ENCODE peak calls at places on chromosomes 12 and 14, in four cellular contexts. C, S, T and Z are unnamed samples.

GRCh38 chr12:122471324-122472226 is 29.2 kb downstream of the ZCCHC8 start:
- DNase-seq in C (no peak), S (no peak), T (no peak), Z (no peak)

GRCh38 chr12:42473561-42473960 is 116.0 kb downstream of the PRICKLE1 start:
- DNase-seq in C (no peak), S (no peak), T (no peak), Z (no peak)

GRCh38 chr12:122106891-122107660 is 28.5 kb downstream of the MLXIP start:
- DNase-seq in C (no peak), S (no peak), T (no peak), Z (no peak)

GRCh38 chr12:207804-208203 is 6.2 kb downstream of the SLC6A12 start:
- DNase-seq in C (no peak), S (peak; percentile 43), T (no peak), Z (no peak)

GRCh38 chr12:107079172-107080011 is 14.0 kb downstream of the CRY1 start:
- DNase-seq in C (no peak), S (no peak), T (no peak), Z (no peak)

GRCh38 chr12:33752854-33753253 is 269.4 kb upstream of the ALG10 start:
- DNase-seq in C (no peak), S (no peak), T (no peak), Z (no peak)

GRCh38 chr12:124738636-124739467 is 124.8 kb downstream of the SCARB1 start:
- DNase-seq in C (no peak), S (no peak), T (no peak), Z (no peak)

GRCh38 chr12:120720234-120720968 is 5.2 kb upstream of the ACADS start:
- DNase-seq in C (no peak), S (peak; percentile 56), T (no peak), Z (peak; percentile 41)

GRCh38 chr12:578743-579449 is 84.3 kb downstream of the NINJ2 start:
- DNase-seq in C (no peak), S (no peak), T (no peak), Z (no peak)

GRCh38 chr14:100107236-100107635 is 42.0 kb downstream of the EVL start:
- DNase-seq in C (no peak), S (no peak), T (no peak), Z (peak; percentile 19)

GRCh38 chr14:92004062-92004461 is 35.8 kb downstream of the TRIP11 start:
- DNase-seq in C (no peak), S (no peak), T (no peak), Z (no peak)

GRCh38 chr12:65232490-65233077 is 45.9 kb upstream of the MSRB3 start:
- DNase-seq in C (no peak), S (no peak), T (no peak), Z (no peak)

GRCh38 chr12:64407342-64408223 is 3.4 kb downstream of the XPOT start:
- DNase-seq in C (no peak), S (no peak), T (no peak), Z (no peak)

GRCh38 chr12:1306096-1306495 is 288.3 kb downstream of the FBXL14 start:
- DNase-seq in C (no peak), S (no peak), T (no peak), Z (no peak)

GRCh38 chr14:101122114-101122854 is 218.8 kb upstream of the RTL1 start:
- DNase-seq in C (no peak), S (no peak), T (no peak), Z (peak; percentile 9)

GRCh38 chr12:113684053-113684907 is 212.6 kb upstream of the LHX5 start:
- DNase-seq in C (no peak), S (no peak), T (no peak), Z (no peak)

GRCh38 chr12:75814856-75815754 is 216.5 kb downstream of the PHLDA1 start:
- DNase-seq in C (peak; percentile 12), S (no peak), T (no peak), Z (no peak)

GRCh38 chr12:107574691-107575090 is 110.9 kb upstream of the PWP1 start:
- DNase-seq in C (no peak), S (no peak), T (no peak), Z (no peak)

GRCh38 chr12:1474059-1474537 is 120.3 kb downstream of the FBXL14 start:
- DNase-seq in C (peak; percentile 36), S (no peak), T (no peak), Z (no peak)

GRCh38 chr14:58501214-58501816 is 73.8 kb downstream of the KIAA0586 start:
- DNase-seq in C (no peak), S (no peak), T (peak; percentile 4), Z (no peak)

GRCh38 chr12:47114481-47114892 is 34.7 kb upstream of the AMIGO2 start:
- DNase-seq in C (no peak), S (no peak), T (no peak), Z (no peak)

GRCh38 chr12:123617580-123617979 is 15.7 kb downstream of the DDX55 start:
- DNase-seq in C (no peak), S (no peak), T (no peak), Z (no peak)

GRCh38 chr12:68780731-68781130 is 27.2 kb upstream of the MDM2 start:
- DNase-seq in C (no peak), S (no peak), T (no peak), Z (no peak)

GRCh38 chr12:109951136-109951535 is 45.0 kb downstream of the GIT2 start:
- DNase-seq in C (no peak), S (no peak), T (no peak), Z (no peak)
- H3K4me1 ChIP-seq in C (peaks cover 35% of the 10 kb centered on the region), S (peaks cover 4% of the 10 kb centered on the region), T (peaks cover 5% of the 10 kb centered on the region), Z (peaks cover 12% of the 10 kb centered on the region)

GRCh38 chr14:103526914-103527248 is 2.1 kb upstream of the TRMT61A start:
- DNase-seq in C (no peak), S (no peak), T (no peak), Z (no peak)

GRCh38 chr14:103528512-103529382 is at the start of gene TRMT61A:
- DNase-seq in C (peak; percentile 49), S (peak; percentile 94), T (no peak), Z (peak; percentile 96)

GRCh38 chr14:103527408-103528157 is 1.4 kb upstream of the TRMT61A start:
- DNase-seq in C (no peak), S (no peak), T (no peak), Z (no peak)

GRCh38 chr14:103529383-103530365 is 678 bp downstream of the TRMT61A start:
- DNase-seq in C (no peak), S (no peak), T (no peak), Z (no peak)

DNA sequence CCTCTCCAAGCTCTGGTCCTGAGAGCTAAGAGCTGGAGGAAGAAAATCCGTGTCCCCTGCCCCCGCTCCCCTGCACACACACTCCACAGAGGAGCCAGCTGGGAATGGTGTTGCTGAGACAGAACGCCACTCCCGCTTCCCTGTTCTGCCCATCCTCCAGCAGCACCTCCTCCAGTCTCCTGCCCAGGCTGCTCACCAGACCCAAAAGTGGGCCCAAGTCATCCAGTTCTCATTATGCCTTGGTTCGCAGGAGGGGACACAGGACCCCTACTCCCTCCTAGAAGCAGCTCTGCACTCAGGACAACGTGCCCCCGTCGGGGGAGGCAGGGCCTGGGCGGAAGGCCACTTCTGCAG is 861 bp upstream of the TRMT61A start:
- DNase-seq in C (no peak), S (no peak), T (no peak), Z (no peak)
- H3K4me3 ChIP-seq in C (peak overlapping the region; percentile 99), S (no peak overlapping the region), T (peak overlapping the region; percentile 78), Z (peak overlapping the region; percentile 95)

DNA sequence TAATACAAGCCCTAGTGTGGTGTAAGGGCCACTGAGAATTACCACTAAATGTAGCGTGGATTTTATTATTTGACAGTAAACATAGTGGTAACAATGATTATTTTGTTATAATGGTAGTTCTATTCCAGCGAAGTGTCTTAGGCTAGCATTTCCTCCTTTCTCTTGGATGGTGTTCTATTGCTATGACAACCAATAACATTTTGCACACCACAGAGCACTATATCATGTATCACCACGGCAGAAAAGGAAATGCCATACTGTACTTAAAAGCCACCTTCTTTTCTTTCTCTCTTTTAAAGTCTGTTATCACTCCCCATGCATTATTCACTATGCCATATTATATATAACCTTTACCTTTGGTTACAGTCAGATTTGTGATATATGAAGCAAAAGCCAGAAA is 195.9 kb downstream of the FOXN3 start:
- DNase-seq in C (no peak), S (no peak), T (no peak), Z (no peak)
- H3K4me1 ChIP-seq in C (peaks cover 20% of the 10 kb centered on the region), S (no peaks in the 10 kb centered on the region), T (peaks cover 2% of the 10 kb centered on the region), Z (peaks cover 25% of the 10 kb centered on the region)

GRCh38 chr12:89247962-89248361 is 104.3 kb downstream of the DUSP6 start:
- DNase-seq in C (no peak), S (no peak), T (no peak), Z (no peak)
- H3K4me3 ChIP-seq in C (no peak overlapping the region), S (no peak overlapping the region), T (no peak overlapping the region), Z (no peak overlapping the region)

GRCh38 chr14:77009014-77009413 is 19.5 kb downstream of the IRF2BPL start:
- DNase-seq in C (no peak), S (no peak), T (no peak), Z (no peak)
- H3K4me1 ChIP-seq in C (peaks cover 25% of the 10 kb centered on the region), S (no peaks in the 10 kb centered on the region), T (peaks cover 11% of the 10 kb centered on the region), Z (peaks cover 74% of the 10 kb centered on the region)

GRCh38 chr12:12483438-12483837 is 79.2 kb downstream of the DUSP16 start:
- DNase-seq in C (no peak), S (no peak), T (no peak), Z (no peak)

GRCh38 chr12:12488823-12489528 is 73.7 kb downstream of the DUSP16 start:
- DNase-seq in C (no peak), S (no peak), T (no peak), Z (no peak)

GRCh38 chr12:12487490-12487889 is 75.2 kb downstream of the DUSP16 start:
- DNase-seq in C (no peak), S (no peak), T (no peak), Z (no peak)

GRCh38 chr12:12488296-12488695 is 74.4 kb downstream of the DUSP16 start:
- DNase-seq in C (no peak), S (no peak), T (no peak), Z (no peak)

GRCh38 chr12:12486661-12487240 is 75.9 kb downstream of the DUSP16 start:
- DNase-seq in C (no peak), S (no peak), T (no peak), Z (no peak)
- H3K4me3 ChIP-seq in C (no peak overlapping the region), S (no peak overlapping the region), T (no peak overlapping the region), Z (no peak overlapping the region)

GRCh38 chr12:117645473-117645872 is 284.0 kb upstream of the NOS1 start:
- DNase-seq in C (no peak), S (no peak), T (no peak), Z (no peak)

GRCh38 chr12:117643971-117644370 is 282.5 kb upstream of the NOS1 start:
- DNase-seq in C (no peak), S (no peak), T (no peak), Z (no peak)

GRCh38 chr12:117641885-117642284 is 280.5 kb upstream of the NOS1 start:
- DNase-seq in C (no peak), S (no peak), T (no peak), Z (no peak)

DNA sequence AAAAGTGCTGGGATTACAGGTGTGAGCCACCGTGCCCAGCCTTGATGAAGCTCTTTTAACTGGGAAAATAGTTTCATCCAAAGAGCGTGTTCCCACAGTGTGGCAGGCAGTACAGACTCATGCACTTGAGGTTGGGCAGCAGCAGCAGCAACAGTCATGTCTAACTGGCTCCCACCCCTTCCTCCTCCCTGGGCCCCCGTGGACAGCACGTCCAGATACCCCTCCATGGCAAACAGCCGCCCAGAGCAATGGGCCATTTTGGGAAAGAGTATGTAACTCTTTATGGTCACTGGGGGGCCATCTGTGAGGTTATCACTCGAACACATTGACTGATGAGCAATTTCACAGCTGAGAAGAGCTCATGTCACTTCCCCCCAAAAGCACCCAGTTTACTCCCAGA is 279.1 kb upstream of the NOS1 start:
- DNase-seq in C (no peak), S (no peak), T (no peak), Z (no peak)
- H3K4me1 ChIP-seq in C (no peaks in the 10 kb centered on the region), S (no peaks in the 10 kb centered on the region), T (no peaks in the 10 kb centered on the region), Z (no peaks in the 10 kb centered on the region)